ENCODE peak calls at places on chromosomes 12 and 14, in ten cellular contexts. P, O, S, H, T, J, C, G, Q and F are unnamed samples.

GRCh38 chr12:54390668-54391551 is 6.4 kb upstream of the ZNF385A start:
- DNase-seq in P (peak; percentile 65), C (peak; percentile 94), J (peak; percentile 44), H (peak; percentile 30), O (no peak), G (peak; percentile 24), T (peak; percentile 93), Q (peak; percentile 40), S (peak; percentile 59), F (no peak)

GRCh38 chr12:41409628-41410027 is 221.5 kb downstream of the PDZRN4 start:
- DNase-seq in T (no peak), G (no peak), O (no peak), C (no peak), H (no peak), P (no peak), J (no peak), Q (no peak), S (no peak), F (peak; percentile 1)

GRCh38 chr12:13436696-13437391 is 240.3 kb downstream of the EMP1 start:
- DNase-seq in T (no peak), C (no peak), G (no peak), O (no peak), H (no peak), P (no peak), S (no peak), J (no peak), Q (no peak), F (no peak)

GRCh38 chr14:97106166-97106565 is 309.0 kb downstream of the VRK1 start:
- DNase-seq in G (no peak), Q (no peak), S (no peak), H (no peak), O (no peak), C (no peak), J (no peak), P (no peak), T (no peak), F (no peak)

GRCh38 chr14:64762044-64763034 is 58.1 kb downstream of the PLEKHG3 start:
- DNase-seq in Q (peak; percentile 86), S (peak; percentile 17), J (no peak), H (peak; percentile 95), C (no peak), G (peak; percentile 93), P (no peak), T (no peak), O (peak; percentile 56), F (no peak)

GRCh38 chr12:111451649-111452129 is 46.0 kb downstream of the SH2B3 start:
- DNase-seq in T (peak; percentile 66), J (no peak), P (no peak), H (peak; percentile 24), Q (peak; percentile 73), C (no peak), G (peak; percentile 9), O (no peak), S (no peak), F (peak; percentile 83)

GRCh38 chr12:130803707-130804106 is 35.3 kb downstream of the STX2 start:
- DNase-seq in G (no peak), H (no peak), T (no peak), P (no peak), O (no peak), Q (no peak), C (no peak), S (no peak), J (no peak), F (no peak)

GRCh38 chr12:49105504-49106120 is 5.0 kb downstream of the LMBR1L start:
- DNase-seq in O (no peak), J (no peak), C (no peak), Q (no peak), H (no peak), T (no peak), S (no peak), P (no peak), G (no peak), F (no peak)

GRCh38 chr12:47824198-47824597 is 4.5 kb upstream of the HDAC7 start:
- DNase-seq in G (no peak), S (no peak), T (no peak), P (peak; percentile 40), J (no peak), C (no peak), O (no peak), H (no peak), Q (no peak), F (no peak)

GRCh38 chr12:2387051-2387834 is 334.5 kb downstream of the CACNA1C start:
- DNase-seq in H (no peak), S (no peak), O (no peak), Q (no peak), G (no peak), C (peak; percentile 24), P (no peak), J (no peak), T (no peak), F (no peak)

GRCh38 chr14:81147140-81147897 is 73.4 kb downstream of the GTF2A1 start:
- DNase-seq in Q (no peak), H (no peak), O (no peak), P (no peak), C (no peak), T (no peak), S (no peak), G (peak; percentile 63), J (no peak), F (no peak)